ENCODE peak calls at places on chromosomes 2 and 18, in six cellular contexts. N is HTR-8/SVneo; R is cardiac muscle cell; G is activated CD4-positive, alpha-beta memory T cell treated with anti-CD3 and anti-CD28 coated beads, Interleukin-2, amount 10 ng/mL, durations not matched to agents 7 days and 5 days; A is ascending aorta; Y is memory B cell. C is an unnamed sample.

GRCh38 chr2:179332903-179333302 is 68.3 kb upstream of the SESTD1 start:
- DNase-seq in N (no peak), R (no peak), G (no peak), A (no peak), Y (no peak), C (no peak)

GRCh38 chr2:17975401-17975800 is 96.9 kb downstream of the KCNS3 start:
- DNase-seq in N (no peak), R (no peak), G (no peak), A (no peak), Y (no peak), C (no peak)

GRCh38 chr2:23691576-23691975 is 235.3 kb downstream of the ATAD2B start:
- DNase-seq in N (no peak), R (no peak), G (no peak), A (no peak), Y (no peak), C (no peak)

GRCh38 chr2:49004046-49004626 is 150.2 kb downstream of the FSHR start:
- DNase-seq in N (no peak), R (no peak), G (no peak), A (no peak), Y (no peak), C (no peak)

GRCh38 chr2:182015334-182016109 is 29.9 kb downstream of the PPP1R1C start:
- DNase-seq in N (no peak), R (no peak), G (no peak), A (no peak), Y (no peak), C (no peak)

GRCh38 chr2:196137271-196137670 is 34.1 kb downstream of the STK17B start:
- DNase-seq in N (no peak), R (no peak), G (no peak), A (no peak), Y (no peak), C (no peak)

GRCh38 chr2:143698350-143698749 is 569.1 kb downstream of the ARHGAP15 start:
- DNase-seq in N (no peak), R (no peak), G (no peak), A (no peak), Y (no peak), C (no peak)

GRCh38 chr2:207163815-207164747 is 1.7 kb downstream of the KLF7 start:
- DNase-seq in N (no peak), R (peak), G (peak), A (peak), Y (no peak), C (peak)

GRCh38 chr18:50687491-50687890 is 127.6 kb downstream of the MAPK4 start:
- DNase-seq in N (no peak), R (no peak), G (no peak), A (no peak), Y (no peak), C (no peak)

GRCh38 chr2:80169811-80170594 is 134.5 kb downstream of the LRRTM1 start:
- DNase-seq in N (no peak), R (no peak), G (no peak), A (no peak), Y (no peak), C (no peak)

GRCh38 chr2:170739048-170739447 is 23.9 kb downstream of the SP5 start:
- DNase-seq in N (peak), R (no peak), G (no peak), A (no peak), Y (no peak), C (no peak)

GRCh38 chr2:44580875-44581515 is 219.2 kb downstream of the CAMKMT start:
- DNase-seq in N (no peak), R (no peak), G (no peak), A (no peak), Y (no peak), C (no peak)

GRCh38 chr2:65128297-65129190 is 1.4 kb downstream of the RAB1A start:
- DNase-seq in N (no peak), R (no peak), G (no peak), A (peak), Y (no peak), C (peak)

GRCh38 chr2:213185147-213185822 is 33.9 kb upstream of the IKZF2 start:
- DNase-seq in N (no peak), R (no peak), G (no peak), A (no peak), Y (no peak), C (no peak)

C was measured in left colon.